ENCODE peak calls at places on chromosomes 3 and 15, in six cellular contexts. R is astrocyte of the spinal cord; V is GM10248; T is HFFc6; J is mucosa of descending colon; S is activated CD8-positive, alpha-beta T cell treated with anti-CD3 and anti-CD28 coated beads for 36 hours. Q is an unnamed sample.
A peak's percentile ranks its signal among the peaks of the same experiment; 100 is the strongest.

GRCh38 chr3:72660270-72661114 is 187.8 kb downstream of the SHQ1 start:
- DNase-seq in R (no peak), V (no peak), T (no peak), J (no peak), S (no peak), Q (no peak)

GRCh38 chr15:84552896-84553295 is 47.9 kb upstream of the ZSCAN2 start:
- DNase-seq in R (peak; percentile 28), V (no peak), T (peak; percentile 22), J (no peak), S (no peak), Q (no peak)

GRCh38 chr3:127105587-127105986 is 87.3 kb upstream of the PRR23E start:
- DNase-seq in R (no peak), V (no peak), T (no peak), J (no peak), S (no peak), Q (no peak)

GRCh38 chr3:135242285-135242684 is 447.2 kb downstream of the EPHB1 start:
- DNase-seq in R (no peak), V (no peak), T (no peak), J (no peak), S (no peak), Q (no peak)

GRCh38 chr3:14042680-14043079 is 82.0 kb downstream of the CHCHD4 start:
- DNase-seq in R (peak; percentile 2), V (no peak), T (peak; percentile 52), J (no peak), S (no peak), Q (no peak)

GRCh38 chr3:190048831-190049541 is 71.7 kb downstream of the P3H2 start:
- DNase-seq in R (peak; percentile 87), V (no peak), T (peak; percentile 73), J (no peak), S (no peak), Q (no peak)

GRCh38 chr15:69253156-69253555 is 45.6 kb upstream of the PAQR5 start:
- DNase-seq in R (peak; percentile 89), V (no peak), T (peak; percentile 86), J (no peak), S (no peak), Q (no peak)

GRCh38 chr3:195247086-195247862 is 23.7 kb downstream of the XXYLT1 start:
- DNase-seq in R (no peak), V (no peak), T (no peak), J (no peak), S (no peak), Q (no peak)

GRCh38 chr3:166453472-166453871 is 616.2 kb upstream of the BCHE start:
- DNase-seq in R (no peak), V (no peak), T (no peak), J (no peak), S (no peak), Q (no peak)

GRCh38 chr3:139187154-139187553 is 142.5 kb upstream of the PRR23C start:
- DNase-seq in R (no peak), V (no peak), T (no peak), J (no peak), S (no peak), Q (no peak)

GRCh38 chr3:195004512-195005250 is 266.3 kb downstream of the XXYLT1 start:
- DNase-seq in R (no peak), V (no peak), T (no peak), J (no peak), S (no peak), Q (no peak)

GRCh38 chr3:194030372-194030771 is 105.6 kb upstream of the HES1 start:
- DNase-seq in R (no peak), V (no peak), T (no peak), J (peak; percentile 47), S (no peak), Q (no peak)

GRCh38 chr3:42210731-42211130 is 55.3 kb downstream of the CCK start:
- DNase-seq in R (no peak), V (no peak), T (no peak), J (no peak), S (no peak), Q (no peak)

GRCh38 chr15:79969175-79969574 is 1.8 kb downstream of the BCL2A1 start:
- DNase-seq in R (no peak), V (no peak), T (no peak), J (no peak), S (no peak), Q (no peak)

GRCh38 chr3:42263354-42264346 is 2.3 kb downstream of the CCK start:
- DNase-seq in R (no peak), V (no peak), T (no peak), J (no peak), S (peak; percentile 37), Q (no peak)

GRCh38 chr3:9793161-9793781 is 389 bp downstream of the ARPC4 start:
- DNase-seq in R (peak; percentile 27), V (no peak), T (peak; percentile 53), J (no peak), S (peak; percentile 44), Q (no peak)

GRCh38 chr3:18233987-18234716 is 191.0 kb downstream of the SATB1 start:
- DNase-seq in R (no peak), V (no peak), T (no peak), J (no peak), S (no peak), Q (no peak)

GRCh38 chr3:23825802-23826201 is 20.0 kb downstream of the UBE2E1 start:
- DNase-seq in R (no peak), V (no peak), T (no peak), J (no peak), S (no peak), Q (no peak)

GRCh38 chr15:86203462-86203861 is 123.8 kb downstream of the AGBL1 start:
- DNase-seq in R (no peak), V (no peak), T (no peak), J (no peak), S (no peak), Q (no peak)

GRCh38 chr3:189809583-189809982 is 178.4 kb downstream of the TP63 start:
- DNase-seq in R (no peak), V (no peak), T (no peak), J (no peak), S (no peak), Q (no peak)

GRCh38 chr3:23999012-23999641 is 54.0 kb downstream of the NR1D2 start:
- DNase-seq in R (peak; percentile 65), V (peak; percentile 46), T (peak; percentile 57), J (peak; percentile 71), S (peak; percentile 85), Q (peak; percentile 66)

GRCh38 chr3:188950832-188951489 is 220.8 kb upstream of the TPRG1 start:
- DNase-seq in R (peak; percentile 98), V (no peak), T (peak; percentile 91), J (no peak), S (peak; percentile 75), Q (no peak)

DNA sequence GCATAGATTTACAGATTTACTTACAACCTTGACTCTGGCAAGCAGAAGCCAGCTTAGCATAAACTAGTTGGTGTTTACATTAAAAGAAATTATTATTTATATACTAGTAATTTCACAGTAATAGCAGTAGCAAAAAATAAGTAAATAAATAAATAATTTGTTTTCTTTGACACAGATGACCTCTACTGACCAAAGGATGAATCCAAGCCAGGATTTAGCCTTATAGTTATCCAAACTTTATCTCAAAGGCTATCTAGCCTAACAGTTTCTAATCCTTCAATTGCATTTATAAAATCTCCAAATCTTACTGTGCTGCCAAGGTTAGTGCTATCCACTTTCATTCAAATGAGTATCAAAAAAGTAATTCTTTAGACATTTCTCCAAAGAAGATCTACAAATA is 64.3 kb downstream of the FRMD5 start:
- DNase-seq in R (no peak), V (no peak), T (no peak), J (no peak), S (no peak), Q (no peak)
- TF ChIP-seq CTCF in R (no peak), V (no peak), T (peak; percentile 63), J (no peak), S (no peak), Q (no peak)

DNA sequence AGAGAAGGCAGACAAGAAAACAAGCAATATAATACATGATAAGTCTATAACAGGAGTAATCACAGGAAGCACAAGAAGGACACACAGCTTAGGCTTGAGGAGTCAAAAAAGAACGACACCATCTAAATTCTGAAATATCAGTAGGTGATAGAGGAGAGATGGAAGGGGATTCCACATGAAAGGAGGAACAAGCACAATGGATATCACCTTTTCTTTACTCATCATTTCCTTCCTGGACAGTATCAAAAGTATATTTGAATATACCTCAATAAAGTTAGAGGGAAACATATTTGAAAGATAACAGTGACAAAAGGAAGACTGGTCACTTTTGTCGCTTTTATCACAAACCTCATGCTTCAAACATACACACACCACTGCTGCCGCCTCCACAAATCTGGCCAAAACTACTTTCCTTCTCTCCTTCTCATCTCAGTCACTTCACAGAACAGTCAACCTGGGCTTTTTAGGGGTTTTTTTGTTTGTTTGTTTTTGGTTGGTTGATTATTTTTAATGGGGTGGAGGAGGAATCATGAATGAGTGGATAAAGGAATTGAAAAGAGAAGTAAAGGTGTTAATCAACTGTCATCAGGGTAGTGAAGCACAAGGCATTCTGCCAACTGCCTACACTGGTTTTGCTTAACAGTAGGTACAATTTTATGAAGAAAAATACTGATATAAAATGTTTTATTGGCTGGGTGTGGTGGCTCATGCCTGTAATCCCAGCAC is 18.5 kb downstream of the DENND4A start:
- DNase-seq in R (no peak), V (peak; percentile 42), T (no peak), J (no peak), S (peak; percentile 60), Q (no peak)
- TF ChIP-seq CTCF in R (no peak), V (no peak), T (no peak), J (no peak), S (no peak), Q (no peak)

DNA sequence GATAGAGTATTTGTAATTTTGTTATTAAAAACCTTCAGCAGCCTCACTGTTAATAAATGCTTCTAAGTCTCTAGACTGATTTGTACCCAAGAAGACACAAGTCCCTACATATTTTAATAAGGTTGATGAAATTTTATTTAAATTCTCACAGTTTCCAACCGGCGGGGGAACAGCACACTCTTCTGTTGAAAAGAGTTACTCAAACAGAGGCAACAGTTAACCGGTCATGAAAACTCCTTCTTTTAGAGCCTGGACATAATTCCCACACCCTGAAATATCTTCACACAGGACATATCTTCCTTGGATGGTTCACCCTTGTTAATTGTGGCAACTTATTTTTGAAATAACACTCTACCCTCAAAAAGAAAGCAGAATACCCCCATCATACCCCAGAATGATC is 278.8 kb downstream of the FOXP1 start:
- DNase-seq in R (peak; percentile 71), V (no peak), T (no peak), J (no peak), S (peak; percentile 63), Q (no peak)
- TF ChIP-seq CTCF in R (peak; percentile 56), V (no peak), T (peak; percentile 63), J (no peak), S (peak; percentile 43), Q (no peak)

GRCh38 chr3:58008140-58009025 is at the start of gene FLNB:
- DNase-seq in R (peak; percentile 56), V (peak; percentile 98), T (peak; percentile 37), J (peak; percentile 90), S (peak; percentile 78), Q (peak; percentile 83)
- TF ChIP-seq CTCF in R (peak; percentile 80), V (peak; percentile 97), T (peak; percentile 79), J (peak; percentile 73), S (peak; percentile 77), Q (peak; percentile 87)